ENCODE peak calls at places on chromosomes 16 and 17, in seven cellular contexts. P, Y, Z, E, B, R and V are unnamed samples.

GRCh38 chr17:77318491-77319210 is 177.9 kb downstream of the SEC14L1 start:
- DNase-seq in Y (no peak), P (no peak), R (peak; percentile 65), B (no peak), E (no peak), Z (no peak), V (no peak)

GRCh38 chr16:1317479-1318267 is 8.2 kb downstream of the UBE2I start:
- DNase-seq in P (no peak), Z (no peak), R (no peak), Y (no peak), E (no peak), B (no peak), V (no peak)

GRCh38 chr17:33038740-33039139 is 47.1 kb downstream of the SPACA3 start:
- DNase-seq in R (peak; percentile 40), E (no peak), Y (peak; percentile 57), B (no peak), P (no peak), Z (peak; percentile 81), V (peak; percentile 9)

GRCh38 chr16:68760671-68761275 is 23.7 kb downstream of the CDH1 start:
- DNase-seq in Y (peak; percentile 48), E (no peak), P (no peak), B (no peak), Z (no peak), R (no peak), V (no peak)

GRCh38 chr16:57758331-57759117 is 23.0 kb downstream of the KATNB1 start:
- DNase-seq in P (no peak), R (no peak), B (no peak), Y (no peak), E (no peak), Z (no peak), V (no peak)

GRCh38 chr17:63476857-63477470 is at the start of gene ACE:
- DNase-seq in R (no peak), E (no peak), B (no peak), Y (peak; percentile 58), Z (peak; percentile 66), P (no peak), V (no peak)

GRCh38 chr16:89256651-89257254 is 39.2 kb downstream of the ZNF778 start:
- DNase-seq in Y (peak; percentile 48), Z (no peak), E (peak; percentile 58), P (peak; percentile 57), B (no peak), R (peak; percentile 40), V (no peak)

GRCh38 chr17:44688675-44689491 is 693 bp downstream of the CCDC43 start:
- DNase-seq in R (no peak), Z (no peak), E (no peak), P (no peak), B (no peak), Y (peak; percentile 28), V (no peak)

GRCh38 chr17:60750645-60751044 is 73.0 kb downstream of the BCAS3 start:
- DNase-seq in R (no peak), P (no peak), E (no peak), B (no peak), Z (no peak), Y (no peak), V (no peak)

GRCh38 chr17:19706791-19707727 is 9.3 kb downstream of the SLC47A2 start:
- DNase-seq in R (no peak), B (no peak), Z (no peak), E (no peak), Y (no peak), P (no peak), V (no peak)

GRCh38 chr17:1490643-1491405 is 1.7 kb downstream of the MYO1C start:
- DNase-seq in E (no peak), B (no peak), R (peak; percentile 41), Z (peak; percentile 66), Y (peak; percentile 80), P (no peak), V (no peak)

GRCh38 chr17:28549274-28550132 is 2.9 kb downstream of the UNC119 start:
- DNase-seq in P (no peak), Y (no peak), R (no peak), B (no peak), E (no peak), Z (no peak), V (no peak)

GRCh38 chr17:42252528-42253172 is 23.5 kb downstream of the STAT5B start:
- DNase-seq in R (peak; percentile 19), Z (no peak), B (no peak), Y (no peak), P (no peak), E (no peak), V (no peak)

GRCh38 chr16:87586201-87586782 is 16.0 kb upstream of the JPH3 start:
- DNase-seq in R (no peak), E (no peak), Y (no peak), Z (no peak), B (no peak), P (no peak), V (no peak)

GRCh38 chr16:75860654-75861053 is 134.4 kb upstream of the CPHXL start:
- DNase-seq in P (no peak), B (no peak), Z (peak; percentile 27), Y (no peak), R (no peak), E (no peak), V (no peak)

GRCh38 chr16:47886631-47887415 is 269.0 kb downstream of the ABCC12 start:
- DNase-seq in Y (no peak), R (no peak), B (no peak), E (no peak), Z (peak; percentile 47), P (no peak), V (no peak)

GRCh38 chr17:81578561-81579225 is 26.5 kb upstream of the FAAP100 start:
- DNase-seq in Y (no peak), P (no peak), Z (no peak), E (no peak), B (no peak), R (no peak), V (no peak)

GRCh38 chr16:21183995-21184394 is 25.5 kb downstream of the LDAF1 start:
- DNase-seq in Y (no peak), R (no peak), P (no peak), Z (no peak), E (no peak), B (no peak), V (no peak)

GRCh38 chr17:69492410-69493071 is 78.0 kb downstream of the MAP2K6 start:
- DNase-seq in Z (peak; percentile 14), E (peak; percentile 83), P (no peak), B (peak; percentile 65), Y (peak; percentile 67), R (peak; percentile 94), V (peak; percentile 83)

GRCh38 chr16:4159726-4160125 is 43.5 kb upstream of the ADCY9 start:
- DNase-seq in Z (no peak), Y (no peak), E (no peak), B (no peak), P (no peak), R (peak; percentile 70), V (no peak)

GRCh38 chr16:72085002-72085401 is 8.4 kb downstream of the TXNL4B start:
- DNase-seq in Y (no peak), Z (no peak), E (no peak), R (no peak), P (no peak), B (no peak), V (no peak)

GRCh38 chr17:7940743-7941142 is 8.7 kb downstream of the CNTROB start:
- DNase-seq in E (no peak), B (no peak), R (no peak), P (no peak), Y (no peak), Z (no peak), V (no peak)

GRCh38 chr16:50662306-50662940 is 18.7 kb downstream of the SNX20 start:
- DNase-seq in B (no peak), Y (no peak), E (no peak), P (no peak), R (no peak), Z (no peak), V (no peak)

GRCh38 chr17:31136319-31136718 is 41.5 kb downstream of the NF1 start:
- DNase-seq in R (peak; percentile 17), Z (no peak), B (no peak), E (no peak), P (no peak), Y (no peak), V (no peak)

GRCh38 chr17:34423978-34424813 is 61.2 kb upstream of the CCL1 start:
- DNase-seq in Y (no peak), B (no peak), E (no peak), Z (peak; percentile 9), P (no peak), R (no peak), V (no peak)

GRCh38 chr16:5025171-5025632 is 8.5 kb downstream of the NAGPA start:
- DNase-seq in R (no peak), E (no peak), B (no peak), P (no peak), Y (peak; percentile 49), Z (peak; percentile 59), V (no peak)

GRCh38 chr17:65657251-65657828 is 95.9 kb upstream of the AXIN2 start:
- DNase-seq in B (no peak), Z (no peak), R (no peak), Y (no peak), E (no peak), P (no peak), V (no peak)

GRCh38 chr17:49582789-49583188 is 7.1 kb downstream of the NXPH3 start:
- DNase-seq in R (no peak), E (no peak), P (no peak), Z (no peak), B (no peak), Y (no peak), V (no peak)

GRCh38 chr17:5282639-5283217 is 644 bp downstream of the RABEP1 start:
- DNase-seq in Y (no peak), P (peak; percentile 26), R (no peak), B (no peak), Z (no peak), E (no peak), V (no peak)

GRCh38 chr17:38428643-38429371 is 543 bp downstream of the ARHGAP23 start:
- DNase-seq in E (peak; percentile 32), R (peak; percentile 65), Y (peak; percentile 67), Z (peak; percentile 50), B (peak; percentile 42), P (no peak), V (no peak)

GRCh38 chr17:47188266-47188665 is 829 bp downstream of the CDC27 start:
- DNase-seq in P (no peak), B (peak; percentile 18), Y (peak; percentile 54), E (no peak), R (peak; percentile 57), Z (no peak), V (no peak)

GRCh38 chr16:81795193-81795592 is 16.1 kb downstream of the PLCG2 start:
- DNase-seq in Y (no peak), R (no peak), P (no peak), E (no peak), B (no peak), Z (no peak), V (no peak)